ENCODE peak calls at places on chromosomes 16 and 17, in four cellular contexts. One of them, this sample, is unnamed.

GRCh38 chr17:15263680-15264079 is 1.4 kb downstream of the PMP22 start:
- DNase-seq in OCI-LY7: no peak
- DNase-seq in esophagus squamous epithelium: no peak
- DNase-seq in heart left ventricle: no peak
- DNase-seq in this sample: no peak

GRCh38 chr17:81200695-81201580 is 21.8 kb downstream of the CEP131 start:
- DNase-seq in OCI-LY7: peak; percentile 75
- DNase-seq in esophagus squamous epithelium: no peak
- DNase-seq in heart left ventricle: peak; percentile 46
- DNase-seq in this sample: peak; percentile 76

GRCh38 chr17:20121359-20122235 is 112.4 kb downstream of the SPECC1 start:
- DNase-seq in OCI-LY7: peak; percentile 60
- DNase-seq in heart left ventricle: peak; percentile 57
- DNase-seq in esophagus squamous epithelium: no peak
- DNase-seq in this sample: peak; percentile 65

GRCh38 chr16:27977966-27978365 is 85.5 kb downstream of the GSG1L start:
- DNase-seq in esophagus squamous epithelium: no peak
- DNase-seq in heart left ventricle: peak; percentile 25
- DNase-seq in OCI-LY7: no peak
- DNase-seq in this sample: no peak

GRCh38 chr17:80086081-80086480 is 15.3 kb upstream of the GAA start:
- DNase-seq in OCI-LY7: no peak
- DNase-seq in esophagus squamous epithelium: no peak
- DNase-seq in heart left ventricle: no peak
- DNase-seq in this sample: no peak

GRCh38 chr16:21227886-21228285 is 5.6 kb upstream of the ANKS4B start:
- DNase-seq in OCI-LY7: no peak
- DNase-seq in esophagus squamous epithelium: no peak
- DNase-seq in heart left ventricle: no peak
- DNase-seq in this sample: no peak

GRCh38 chr17:79977161-79977631 is 58.5 kb downstream of the TBC1D16 start:
- DNase-seq in esophagus squamous epithelium: no peak
- DNase-seq in OCI-LY7: no peak
- DNase-seq in heart left ventricle: no peak
- DNase-seq in this sample: no peak

GRCh38 chr16:81549547-81550411 is 105.2 kb downstream of the CMIP start:
- DNase-seq in heart left ventricle: no peak
- DNase-seq in esophagus squamous epithelium: no peak
- DNase-seq in OCI-LY7: no peak
- DNase-seq in this sample: no peak

GRCh38 chr17:16906670-16907069 is 65.2 kb downstream of the TNFRSF13B start:
- DNase-seq in OCI-LY7: no peak
- DNase-seq in heart left ventricle: no peak
- DNase-seq in esophagus squamous epithelium: no peak
- DNase-seq in this sample: peak; percentile 38

GRCh38 chr17:81648707-81649085 is 7.6 kb downstream of the PDE6G start:
- DNase-seq in esophagus squamous epithelium: no peak
- DNase-seq in heart left ventricle: no peak
- DNase-seq in OCI-LY7: no peak
- DNase-seq in this sample: no peak

GRCh38 chr17:2373179-2373578 is 27.7 kb downstream of the MNT start:
- DNase-seq in heart left ventricle: no peak
- DNase-seq in esophagus squamous epithelium: no peak
- DNase-seq in OCI-LY7: no peak
- DNase-seq in this sample: no peak

GRCh38 chr17:28196637-28197036 is 122.4 kb upstream of the TMEM97 start:
- DNase-seq in esophagus squamous epithelium: no peak
- DNase-seq in heart left ventricle: no peak
- DNase-seq in OCI-LY7: no peak
- DNase-seq in this sample: peak; percentile 39

GRCh38 chr17:6711081-6711674 is 2.0 kb downstream of the SLC13A5 start:
- DNase-seq in esophagus squamous epithelium: no peak
- DNase-seq in OCI-LY7: no peak
- DNase-seq in heart left ventricle: no peak
- DNase-seq in this sample: no peak

GRCh38 chr17:44307387-44308186 is 814 bp upstream of the RUNDC3A start:
- DNase-seq in esophagus squamous epithelium: no peak
- DNase-seq in OCI-LY7: no peak
- DNase-seq in heart left ventricle: no peak
- DNase-seq in this sample: peak; percentile 64

GRCh38 chr17:48207776-48208175 is 100.2 kb downstream of the SNX11 start:
- DNase-seq in esophagus squamous epithelium: no peak
- DNase-seq in heart left ventricle: no peak
- DNase-seq in OCI-LY7: no peak
- DNase-seq in this sample: no peak

GRCh38 chr17:81712468-81713003 is 452 bp downstream of the SLC25A10 start:
- DNase-seq in heart left ventricle: no peak
- DNase-seq in OCI-LY7: peak; percentile 62
- DNase-seq in esophagus squamous epithelium: no peak
- DNase-seq in this sample: no peak

GRCh38 chr17:8994319-8994718 is 27.0 kb upstream of the NTN1 start:
- DNase-seq in OCI-LY7: peak; percentile 45
- DNase-seq in esophagus squamous epithelium: no peak
- DNase-seq in heart left ventricle: peak; percentile 29
- DNase-seq in this sample: peak; percentile 39

GRCh38 chr17:17356149-17356930 is 53.2 kb downstream of the NT5M start:
- DNase-seq in heart left ventricle: peak; percentile 74
- DNase-seq in OCI-LY7: peak; percentile 82
- DNase-seq in esophagus squamous epithelium: no peak
- DNase-seq in this sample: peak; percentile 85

GRCh38 chr17:48283390-48283789 is 146.6 kb downstream of the SKAP1 start:
- DNase-seq in esophagus squamous epithelium: no peak
- DNase-seq in OCI-LY7: no peak
- DNase-seq in heart left ventricle: no peak
- DNase-seq in this sample: no peak

GRCh38 chr16:58249780-58250478 is 44.9 kb downstream of the PRSS54 start:
- DNase-seq in OCI-LY7: peak; percentile 88
- DNase-seq in esophagus squamous epithelium: no peak
- DNase-seq in heart left ventricle: peak; percentile 80
- DNase-seq in this sample: peak; percentile 53

GRCh38 chr17:81534157-81535006 is 6.2 kb downstream of the FSCN2 start:
- DNase-seq in heart left ventricle: no peak
- DNase-seq in OCI-LY7: no peak
- DNase-seq in esophagus squamous epithelium: no peak
- DNase-seq in this sample: no peak

GRCh38 chr17:46851029-46851741 is at the start of gene WNT9B:
- DNase-seq in esophagus squamous epithelium: no peak
- DNase-seq in OCI-LY7: no peak
- DNase-seq in heart left ventricle: no peak
- DNase-seq in this sample: no peak

GRCh38 chr16:46929378-46930332 is 43.8 kb downstream of the DNAJA2 start:
- DNase-seq in heart left ventricle: peak; percentile 57
- DNase-seq in esophagus squamous epithelium: no peak
- DNase-seq in OCI-LY7: peak; percentile 65
- DNase-seq in this sample: peak; percentile 54

DNA sequence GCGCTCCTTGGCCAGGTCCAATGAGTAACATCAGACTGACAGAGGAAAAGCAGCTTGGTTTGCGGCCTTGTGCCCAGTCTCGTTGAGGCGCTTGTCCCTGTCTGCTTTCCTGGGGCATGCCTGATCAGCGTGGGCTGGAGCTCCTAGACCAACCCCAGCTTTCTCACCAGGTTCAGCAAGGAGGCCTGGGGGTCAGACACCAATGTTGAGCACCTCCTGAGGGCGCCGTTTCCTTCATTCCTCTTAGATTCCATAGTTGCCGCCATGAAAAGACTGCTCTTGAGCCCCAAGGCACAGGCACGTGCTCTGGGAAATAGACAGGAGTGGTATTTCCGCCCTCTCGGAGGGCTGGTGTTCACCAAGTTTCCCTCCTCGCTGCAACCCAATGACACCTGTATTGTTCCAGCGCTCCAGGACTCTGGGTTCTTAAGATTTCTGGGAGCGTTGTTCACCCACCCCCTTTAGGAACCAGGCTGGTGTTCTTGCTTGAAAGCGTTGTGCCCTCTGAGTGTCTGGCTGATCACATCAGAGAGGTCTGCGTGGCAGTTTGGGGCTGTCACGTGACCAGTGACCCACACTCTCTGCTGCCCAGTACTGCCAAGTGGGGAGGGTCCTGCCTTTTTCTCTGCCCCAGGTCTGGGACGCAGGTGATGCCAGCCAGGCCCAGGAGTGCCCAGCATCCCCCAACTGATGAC is 18.0 kb downstream of the KCTD2 start:
- DNase-seq in OCI-LY7: no peak
- DNase-seq in esophagus squamous epithelium: no peak
- DNase-seq in heart left ventricle: no peak
- DNase-seq in this sample: no peak
- TF ChIP-seq CTCF in OCI-LY7: no peak
- TF ChIP-seq CTCF in esophagus squamous epithelium: no peak
- TF ChIP-seq CTCF in heart left ventricle: no peak
- TF ChIP-seq CTCF in this sample: no peak

GRCh38 chr17:40819528-40820125 is 2.8 kb downstream of the KRT10 start:
- DNase-seq in heart left ventricle: peak; percentile 24
- DNase-seq in OCI-LY7: no peak
- DNase-seq in esophagus squamous epithelium: no peak
- DNase-seq in this sample: peak; percentile 37

GRCh38 chr17:40818733-40819527 is 3.5 kb downstream of the KRT10 start:
- DNase-seq in esophagus squamous epithelium: no peak
- DNase-seq in heart left ventricle: peak; percentile 86
- DNase-seq in OCI-LY7: peak; percentile 84
- DNase-seq in this sample: peak; percentile 86

GRCh38 chr17:40822132-40822812 is at the start of gene KRT10:
- DNase-seq in heart left ventricle: no peak
- DNase-seq in OCI-LY7: no peak
- DNase-seq in esophagus squamous epithelium: no peak
- DNase-seq in this sample: no peak

GRCh38 chr17:40821536-40821935 is 878 bp downstream of the KRT10 start:
- DNase-seq in heart left ventricle: no peak
- DNase-seq in OCI-LY7: no peak
- DNase-seq in esophagus squamous epithelium: no peak
- DNase-seq in this sample: no peak

DNA sequence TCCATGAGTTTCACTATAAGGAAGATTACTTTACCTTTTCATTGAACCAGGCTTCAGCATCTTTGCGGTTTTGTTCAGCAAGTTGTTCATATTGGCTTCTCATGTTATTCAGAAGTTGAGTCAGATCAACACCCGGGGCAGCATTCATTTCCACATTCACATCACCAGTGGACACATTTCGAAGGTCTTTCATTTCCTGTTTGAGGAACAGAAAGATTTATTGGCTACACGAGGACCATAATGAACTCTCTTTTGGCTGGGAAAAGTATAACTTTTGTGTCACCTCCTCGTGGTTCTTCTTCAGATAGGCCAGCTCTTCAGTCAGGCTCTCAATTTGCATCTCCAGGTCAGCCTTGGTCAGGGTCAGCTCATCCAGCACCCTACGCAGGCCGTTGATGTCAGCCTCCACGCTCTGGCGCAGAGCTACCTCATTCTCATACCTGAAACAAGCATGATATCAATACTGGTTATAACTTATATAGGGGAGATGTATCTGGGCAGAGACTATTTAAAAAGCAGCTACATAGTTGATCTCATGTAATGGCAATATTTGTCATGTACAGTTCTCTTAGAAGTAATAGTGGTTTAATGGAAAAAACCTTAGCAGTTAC is 2.1 kb downstream of the KRT10 start:
- DNase-seq in OCI-LY7: no peak
- DNase-seq in heart left ventricle: no peak
- DNase-seq in esophagus squamous epithelium: no peak
- DNase-seq in this sample: no peak
- H3K4me3 ChIP-seq in OCI-LY7: no peak overlapping the region
- H3K4me3 ChIP-seq in heart left ventricle: no peak overlapping the region
- H3K4me3 ChIP-seq in esophagus squamous epithelium: no peak overlapping the region
- H3K4me3 ChIP-seq in this sample: no peak overlapping the region

DNA sequence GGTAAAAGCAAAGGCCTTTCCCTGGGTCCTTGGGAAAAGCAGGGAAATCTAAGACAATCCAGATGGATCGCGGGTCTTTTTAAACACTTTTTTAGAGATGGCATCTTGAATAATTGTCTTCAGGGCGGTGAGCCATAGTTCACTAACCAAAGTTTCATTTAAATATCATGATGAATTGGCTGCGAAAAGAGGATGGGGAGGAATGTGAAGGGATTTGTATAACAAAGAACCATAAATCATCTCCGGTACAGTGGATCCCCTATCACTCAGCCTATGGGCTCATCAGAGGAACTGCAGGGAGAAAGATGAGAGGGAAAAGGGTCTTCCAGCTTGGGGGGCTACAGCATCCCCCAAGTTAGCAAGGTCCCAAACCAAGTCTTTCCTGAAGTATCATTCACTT is 16.6 kb upstream of the DDX52 start:
- DNase-seq in heart left ventricle: no peak
- DNase-seq in esophagus squamous epithelium: no peak
- DNase-seq in OCI-LY7: no peak
- DNase-seq in this sample: no peak
- TF ChIP-seq CTCF in heart left ventricle: no peak
- TF ChIP-seq CTCF in esophagus squamous epithelium: no peak
- TF ChIP-seq CTCF in OCI-LY7: no peak
- TF ChIP-seq CTCF in this sample: no peak

DNA sequence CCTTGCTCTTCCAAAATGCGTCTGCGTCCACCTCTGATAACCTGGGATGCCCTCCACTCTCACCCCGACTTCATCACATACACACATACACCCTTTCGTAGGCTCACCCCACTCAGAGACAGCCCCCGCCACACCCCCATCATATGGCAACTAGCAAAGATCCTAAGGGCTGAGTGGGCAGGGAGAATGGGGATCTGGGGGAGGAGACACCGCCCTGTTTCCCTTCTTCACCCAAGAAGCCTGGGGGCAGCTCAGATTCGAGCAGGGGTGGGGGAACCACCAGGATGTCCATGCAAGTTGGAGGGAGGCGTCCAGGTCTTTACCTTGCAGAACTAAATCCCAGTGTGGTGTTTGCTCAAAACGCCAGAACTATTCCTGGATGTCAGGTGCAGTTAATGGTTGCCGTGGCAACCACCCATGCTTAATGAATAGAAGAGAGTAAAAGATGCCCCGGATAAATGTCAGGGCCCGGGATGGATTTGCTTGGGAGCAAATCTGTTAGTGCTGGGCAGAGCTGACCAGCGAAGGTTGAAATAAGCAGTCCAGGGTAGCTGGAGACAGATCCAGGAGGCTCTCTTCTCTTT is 72.8 kb downstream of the CACNG3 start:
- DNase-seq in heart left ventricle: no peak
- DNase-seq in esophagus squamous epithelium: no peak
- DNase-seq in OCI-LY7: no peak
- DNase-seq in this sample: no peak
- H3K4me3 ChIP-seq in heart left ventricle: no peak overlapping the region
- H3K4me3 ChIP-seq in esophagus squamous epithelium: no peak overlapping the region
- H3K4me3 ChIP-seq in OCI-LY7: no peak overlapping the region
- H3K4me3 ChIP-seq in this sample: no peak overlapping the region

GRCh38 chr16:4713663-4714501 is 20.2 kb downstream of the ANKS3 start:
- DNase-seq in esophagus squamous epithelium: no peak
- DNase-seq in OCI-LY7: no peak
- DNase-seq in heart left ventricle: no peak
- DNase-seq in this sample: no peak
- TF ChIP-seq CTCF in esophagus squamous epithelium: no peak
- TF ChIP-seq CTCF in OCI-LY7: no peak
- TF ChIP-seq CTCF in heart left ventricle: no peak
- TF ChIP-seq CTCF in this sample: no peak

DNA sequence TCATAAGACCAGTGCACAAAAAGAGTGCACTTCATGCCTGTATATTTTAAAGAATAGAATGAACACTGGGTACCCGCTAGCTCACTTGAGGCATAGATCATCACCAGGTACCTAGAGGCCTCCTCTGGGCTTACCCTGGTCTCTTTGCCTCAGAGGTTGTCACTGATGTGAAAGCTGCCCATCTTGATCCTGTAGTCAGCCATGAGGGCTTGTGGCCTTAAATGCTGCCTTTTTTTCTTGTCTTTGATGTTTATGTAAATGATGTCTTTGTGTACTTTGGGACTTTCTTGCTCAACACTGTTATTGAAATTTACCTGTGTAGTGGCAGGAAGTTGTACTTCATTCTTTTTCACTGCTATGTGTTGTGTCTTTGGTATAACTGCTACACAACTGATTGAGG is 26.8 kb upstream of the SLC5A10 start:
- DNase-seq in heart left ventricle: no peak
- DNase-seq in OCI-LY7: peak; percentile 33
- DNase-seq in esophagus squamous epithelium: no peak
- DNase-seq in this sample: no peak
- H3K4me3 ChIP-seq in heart left ventricle: no peak overlapping the region
- H3K4me3 ChIP-seq in OCI-LY7: no peak overlapping the region
- H3K4me3 ChIP-seq in esophagus squamous epithelium: no peak overlapping the region
- H3K4me3 ChIP-seq in this sample: no peak overlapping the region

This sample was measured in fibroblast of villous mesenchyme.